ENCODE peak calls at places on chromosomes 3 and 15, in five cellular contexts. J is ovary, O is AG09309, M is lower leg skin, B is mammary epithelial cell. U is an unnamed sample.

GRCh38 chr3:188947401-188947982 is 224.3 kb upstream of the TPRG1 start:
- DNase-seq in M (peak), O (no peak), B (peak), J (peak), U (peak)

GRCh38 chr3:23763040-23763477 is 42.7 kb upstream of the UBE2E1 start:
- DNase-seq in B (no peak), J (peak), O (no peak), M (no peak), U (no peak)

GRCh38 chr3:63845215-63845614 is 18.4 kb downstream of the THOC7 start:
- DNase-seq in J (no peak), B (no peak), M (no peak), O (no peak), U (no peak)

GRCh38 chr3:101829066-101829830 is 20.1 kb upstream of the NFKBIZ start:
- DNase-seq in B (peak), J (peak), O (no peak), M (peak), U (peak)

GRCh38 chr3:94615275-94616065 is 552.6 kb downstream of the NSUN3 start:
- DNase-seq in M (no peak), B (peak), J (no peak), O (no peak), U (no peak)

GRCh38 chr3:117761992-117762944 is 1052.7 kb downstream of the TUSC7 start:
- DNase-seq in M (no peak), O (no peak), B (no peak), J (no peak), U (no peak)

GRCh38 chr15:85094685-85095084 is 113.0 kb downstream of the PDE8A start:
- DNase-seq in J (no peak), B (peak), O (no peak), M (no peak), U (no peak)

GRCh38 chr3:187281191-187281714 is 10.3 kb downstream of the MASP1 start:
- DNase-seq in O (peak), M (no peak), B (no peak), J (no peak), U (no peak)

GRCh38 chr15:74320358-74321247 is 46.8 kb downstream of the CYP11A1 start:
- DNase-seq in B (peak), O (no peak), M (peak), J (peak), U (peak)

GRCh38 chr3:47783673-47784072 is 2.0 kb upstream of the SMARCC1 start:
- DNase-seq in M (no peak), O (no peak), B (no peak), J (no peak), U (no peak)

GRCh38 chr15:95929232-95929846 is 401.2 kb upstream of the NR2F2 start:
- DNase-seq in J (no peak), O (no peak), B (peak), M (no peak), U (no peak)

GRCh38 chr15:72168131-72168825 is 29.3 kb downstream of the GRAMD2A start:
- DNase-seq in M (peak), B (peak), O (no peak), J (no peak), U (no peak)

GRCh38 chr3:151630938-151631417 is 102.7 kb upstream of the AADACL2 start:
- DNase-seq in J (peak), O (peak), B (no peak), M (no peak), U (no peak)

GRCh38 chr3:100020876-100021644 is 93.2 kb downstream of the FILIP1L start:
- DNase-seq in O (no peak), B (no peak), M (no peak), J (no peak), U (no peak)

GRCh38 chr3:114071786-114072185 is 15.2 kb downstream of the QTRT2 start:
- DNase-seq in B (no peak), O (no peak), M (no peak), J (no peak), U (no peak)

GRCh38 chr3:39724233-39724846 is 85.1 kb upstream of the MYRIP start:
- DNase-seq in B (no peak), M (no peak), J (no peak), O (no peak), U (no peak)

GRCh38 chr15:34815836-34816235 is 20.5 kb upstream of the ACTC1 start:
- DNase-seq in J (no peak), M (no peak), O (no peak), B (no peak), U (no peak)

GRCh38 chr3:146390967-146391366 is 78.4 kb downstream of the PLSCR2 start:
- DNase-seq in O (peak), M (no peak), J (peak), B (no peak), U (peak)

DNA sequence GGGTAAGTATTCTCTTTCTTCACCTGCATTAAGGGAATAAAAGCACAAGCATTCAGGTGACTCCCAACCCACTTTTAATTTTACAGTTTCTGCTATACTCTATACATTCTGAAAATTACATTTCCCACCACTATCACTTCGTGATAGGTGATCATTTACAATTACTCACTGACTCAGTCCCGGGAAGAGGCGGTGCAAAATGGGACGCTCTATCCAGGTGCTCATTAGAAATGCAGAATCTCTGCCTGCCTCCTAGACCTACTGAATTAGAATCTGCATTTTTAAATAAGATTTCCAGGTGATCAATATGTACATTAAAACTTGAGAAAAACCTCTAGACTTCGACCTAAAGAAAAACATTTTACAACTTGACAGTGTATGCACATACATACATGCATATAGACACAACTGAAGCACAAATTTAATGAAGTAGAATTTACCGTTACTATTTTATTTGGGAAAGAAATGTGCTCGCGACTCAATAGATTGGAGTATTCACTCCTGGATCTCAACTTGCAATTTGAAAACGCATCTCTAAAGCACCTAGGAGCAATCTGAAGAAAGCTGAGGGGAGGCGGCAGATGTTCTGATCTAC is 598 bp upstream of the TGFBR2 start:
- DNase-seq in O (no peak), M (no peak), B (peak), J (no peak), U (no peak)
- H3K4me3 ChIP-seq in O (peak), M (peak), B (peak), J (peak), U (peak)

DNA sequence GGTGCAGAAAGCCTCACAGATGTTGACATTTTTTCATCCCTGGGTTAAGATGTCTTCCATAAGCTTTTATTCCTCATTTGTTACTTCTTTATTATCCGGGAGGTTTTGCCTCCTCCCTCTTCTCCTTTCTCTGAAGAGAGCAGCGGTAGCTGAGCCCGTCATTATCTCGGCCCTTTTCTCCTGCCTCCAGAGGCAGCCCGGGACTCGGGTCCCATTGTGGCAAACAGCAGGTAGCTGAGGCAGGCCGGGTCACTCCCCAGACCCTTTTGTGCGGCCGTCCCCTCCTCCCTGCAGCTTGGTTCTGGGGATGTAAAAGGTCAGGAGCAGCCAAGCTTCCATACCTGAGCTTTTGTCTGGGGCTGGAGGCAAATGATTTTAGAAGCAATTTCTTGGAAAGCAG is 64.4 kb downstream of the CPN2 start:
- DNase-seq in M (peak), O (no peak), J (no peak), B (no peak), U (no peak)
- H3K4me3 ChIP-seq in M (no peak), O (no peak), J (no peak), B (no peak), U (no peak)

GRCh38 chr15:23695282-23695681 is 8.2 kb upstream of the NDN start:
- DNase-seq in B (no peak), M (no peak), O (no peak), J (no peak), U (no peak)
- H3K4me3 ChIP-seq in B (no peak), M (no peak), O (no peak), J (no peak), U (no peak)

DNA sequence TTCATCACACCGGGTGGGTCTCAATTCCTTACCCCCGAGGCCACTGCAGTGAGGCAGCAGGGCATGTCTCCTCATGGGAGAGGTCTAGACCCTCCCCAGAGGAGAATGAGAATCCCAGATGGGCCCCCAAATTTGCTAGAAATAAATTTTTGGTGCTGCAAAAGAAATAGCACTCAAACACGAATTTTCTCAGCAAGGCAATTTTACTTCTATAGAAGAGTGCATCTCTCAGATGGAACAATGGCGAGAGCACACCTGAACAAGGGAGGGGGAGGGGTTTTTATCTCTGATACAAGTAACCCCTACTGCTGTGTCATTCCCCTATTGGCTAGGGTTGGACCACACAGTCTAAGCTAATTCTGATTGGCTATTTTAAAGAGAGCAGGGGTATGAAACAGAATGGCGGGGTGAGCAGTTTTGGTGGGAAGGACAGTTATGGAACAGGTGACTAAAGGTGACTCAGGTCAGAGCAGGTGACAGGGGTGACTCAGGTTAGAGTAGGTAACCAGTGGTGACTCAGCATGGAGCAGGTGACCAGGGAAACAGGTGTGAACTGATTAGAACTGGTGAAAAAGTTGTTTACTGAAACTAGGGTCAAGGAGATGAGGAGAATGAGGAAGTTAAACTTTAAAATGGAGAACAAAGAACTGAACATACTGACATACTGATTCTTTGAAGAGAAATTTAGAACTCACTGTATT is 93.0 kb upstream of the WNT7A start:
- DNase-seq in J (no peak), B (peak), M (no peak), O (no peak), U (no peak)
- H3K4me3 ChIP-seq in J (no peak), B (no peak), M (no peak), O (no peak), U (no peak)

U was measured in colonic mucosa.